ENCODE peak calls at places on chromosome 2, in six cellular contexts. P is Peyer's patch, C is adrenal gland, M is transverse colon, J is ascending aorta, A is lower lobe of right lung. T is an unnamed sample. For H3K4me1, the result is how much of the 10 kb centered on the place peaks cover.

GRCh38 chr2:30772021-30772705 is 35.1 kb downstream of the CAPN13 start:
- DNase-seq in P (no peak), C (peak), M (no peak), J (no peak), A (no peak), T (no peak)

GRCh38 chr2:227415538-227416424 is 28.0 kb upstream of the SCYGR1 start:
- DNase-seq in P (no peak), C (peak), M (no peak), J (peak), A (peak), T (peak)

GRCh38 chr2:41965886-41966285 is 81.9 kb upstream of the PKDCC start:
- DNase-seq in P (no peak), C (no peak), M (peak), J (peak), A (no peak), T (no peak)

GRCh38 chr2:84493494-84493893 is 22.8 kb upstream of the DNAH6 start:
- DNase-seq in P (no peak), C (no peak), M (no peak), J (no peak), A (no peak), T (no peak)

GRCh38 chr2:150909090-150909489 is 352.6 kb downstream of the RBM43 start:
- DNase-seq in P (no peak), C (no peak), M (no peak), J (no peak), A (no peak), T (no peak)

GRCh38 chr2:65231121-65231520 is 3.5 kb downstream of the ACTR2 start:
- DNase-seq in P (no peak), C (no peak), M (no peak), J (no peak), A (no peak), T (no peak)

GRCh38 chr2:119255760-119256573 is 32.3 kb downstream of the STEAP3 start:
- DNase-seq in P (no peak), C (no peak), M (no peak), J (no peak), A (no peak), T (no peak)

GRCh38 chr2:224925822-224926124 is 116.5 kb downstream of the DOCK10 start:
- DNase-seq in P (no peak), C (no peak), M (no peak), J (no peak), A (no peak), T (no peak)

GRCh38 chr2:40955042-40955441 is 503.2 kb upstream of the SLC8A1 start:
- DNase-seq in P (no peak), C (no peak), M (no peak), J (no peak), A (no peak), T (no peak)

GRCh38 chr2:224190871-224191270 is 151.8 kb upstream of the SERPINE2 start:
- DNase-seq in P (no peak), C (peak), M (no peak), J (no peak), A (no peak), T (no peak)

GRCh38 chr2:94871226-94872087 is at the start of gene TEKT4:
- DNase-seq in P (no peak), C (no peak), M (no peak), J (no peak), A (peak), T (peak)

GRCh38 chr2:126317797-126318431 is 338.0 kb upstream of the GYPC start:
- DNase-seq in P (no peak), C (no peak), M (no peak), J (no peak), A (no peak), T (no peak)

GRCh38 chr2:106959975-106960632 is 74.1 kb upstream of the ST6GAL2 start:
- DNase-seq in P (no peak), C (no peak), M (no peak), J (no peak), A (no peak), T (no peak)

GRCh38 chr2:157106950-157107349 is 150.6 kb upstream of the GALNT5 start:
- DNase-seq in P (no peak), C (no peak), M (no peak), J (no peak), A (no peak), T (no peak)

GRCh38 chr2:128510701-128511100 is 192.0 kb upstream of the HS6ST1 start:
- DNase-seq in P (no peak), C (no peak), M (no peak), J (no peak), A (no peak), T (no peak)

GRCh38 chr2:70528276-70528675 is 25.4 kb downstream of the TGFA start:
- DNase-seq in P (no peak), C (no peak), M (no peak), J (no peak), A (no peak), T (no peak)

GRCh38 chr2:9473985-9474360 is 378 bp upstream of the IAH1 start:
- DNase-seq in P (peak), C (peak), M (peak), J (peak), A (peak), T (peak)

GRCh38 chr2:37342636-37343211 is 1.7 kb upstream of the QPCT start:
- DNase-seq in P (no peak), C (no peak), M (no peak), J (no peak), A (no peak), T (no peak)

DNA sequence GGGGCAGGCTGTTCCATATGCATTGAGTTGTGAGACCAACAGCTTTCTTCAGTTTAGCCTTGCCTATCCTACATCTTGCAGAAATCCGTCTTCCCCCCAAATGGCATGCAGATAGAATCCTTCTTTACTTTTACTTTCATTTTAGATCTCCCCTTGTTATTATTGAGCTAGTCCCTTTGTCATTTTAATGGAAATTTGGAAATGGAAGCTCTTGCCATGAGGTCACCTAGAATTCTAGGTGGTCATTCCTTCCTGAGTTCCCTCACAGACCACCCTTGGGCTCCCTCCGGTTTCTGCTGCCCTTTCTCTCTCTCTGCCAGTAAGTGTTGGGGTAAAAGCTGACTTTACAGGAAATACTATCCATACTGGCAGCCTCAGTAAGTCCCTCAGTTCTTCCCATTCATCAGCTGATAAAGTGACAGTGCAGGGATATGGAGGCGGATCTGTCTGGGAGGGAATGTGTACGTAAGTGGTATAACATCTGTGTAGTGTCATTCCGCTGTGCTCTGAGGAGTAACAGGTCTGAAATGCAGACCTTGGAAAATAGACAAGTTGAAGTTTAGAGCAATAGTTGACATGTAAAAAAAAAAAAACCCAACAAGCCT is 30.3 kb downstream of the ARHGAP25 start:
- DNase-seq in P (no peak), C (no peak), M (no peak), J (no peak), A (no peak), T (no peak)
- H3K4me1 ChIP-seq in P (half or more), C (under half), M (under half), J (under half), A (half or more), T (under half)

DNA sequence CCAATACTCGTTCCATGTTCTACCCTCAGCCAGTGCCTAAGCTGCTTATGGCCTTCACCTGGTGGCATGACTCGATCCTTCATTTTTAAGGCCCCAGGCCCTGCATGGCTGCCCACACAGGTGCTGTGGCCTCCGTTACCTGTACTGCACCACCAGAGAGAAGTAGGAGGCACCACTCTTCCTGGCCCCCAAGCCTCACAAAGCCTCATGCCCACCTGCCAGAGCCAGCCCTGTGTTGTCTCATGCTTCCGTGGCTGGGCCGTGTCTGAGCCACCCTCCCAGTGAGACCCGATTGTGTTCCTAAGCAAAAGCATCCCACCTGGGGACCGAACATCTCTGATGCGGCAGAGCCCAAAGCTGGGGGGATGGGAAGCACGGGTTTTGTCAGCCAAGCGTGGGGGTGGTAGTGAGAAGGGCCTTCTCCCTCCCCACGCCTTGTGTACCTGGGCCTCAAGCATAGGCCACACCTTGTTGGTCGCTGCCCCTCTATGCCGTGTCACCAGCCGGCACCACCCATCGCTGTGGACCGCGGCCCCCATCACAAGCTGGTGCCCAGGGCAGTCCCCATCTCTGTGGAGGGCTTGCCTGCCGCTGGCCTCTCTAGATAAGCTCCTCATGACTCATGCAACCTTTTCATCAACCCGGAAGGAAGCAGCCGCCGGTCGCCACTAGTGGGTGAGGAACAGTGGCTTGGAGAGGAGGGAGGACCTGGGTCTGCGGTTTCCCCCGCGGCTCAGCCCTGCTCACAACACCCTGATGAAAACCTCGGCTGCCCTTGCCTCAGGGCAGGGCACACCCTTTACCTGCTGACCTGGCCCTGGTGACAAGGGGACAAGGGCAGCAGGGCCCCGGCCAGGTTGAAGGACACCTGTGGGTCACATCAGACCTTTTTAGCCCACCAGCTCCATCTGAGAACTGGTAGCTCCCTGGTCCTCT is 2.7 kb upstream of the RNPEPL1 start:
- DNase-seq in P (peak), C (peak), M (peak), J (peak), A (peak), T (peak)
- H3K4me1 ChIP-seq in P (half or more), C (under half), M (half or more), J (under half), A (half or more), T (half or more)

DNA sequence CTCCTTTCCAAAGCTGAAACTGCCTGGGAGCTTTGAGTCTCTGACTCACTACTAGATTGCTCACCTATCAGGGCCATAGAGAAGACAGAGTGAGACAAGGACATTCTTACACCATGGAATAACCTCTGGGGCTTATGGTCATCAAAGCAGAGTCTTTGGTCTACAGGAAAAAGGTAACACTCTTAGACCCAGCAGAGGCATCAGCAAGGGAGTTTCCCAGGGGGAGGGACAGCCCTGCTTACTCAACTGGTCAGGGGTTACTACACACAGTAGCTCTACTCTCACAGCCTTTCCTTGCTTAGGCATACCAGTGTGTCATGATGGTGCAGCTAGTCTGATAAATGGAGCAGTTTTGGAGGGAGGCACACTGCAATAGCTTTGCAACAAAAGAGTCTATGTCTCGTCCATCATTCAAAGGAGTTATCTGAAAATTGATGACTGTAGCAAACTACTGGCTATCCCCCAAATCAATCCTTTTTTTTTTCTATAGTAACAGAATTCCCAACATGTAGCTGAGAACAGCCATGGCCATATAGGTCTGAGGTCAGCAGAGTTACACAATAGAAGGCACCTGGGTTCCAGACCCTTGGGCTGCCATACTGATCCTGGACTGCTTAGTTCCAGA is 22.4 kb upstream of the CD28 start:
- DNase-seq in P (peak), C (peak), M (no peak), J (peak), A (no peak), T (no peak)
- H3K4me1 ChIP-seq in P (under half), C (under half), M (under half), J (half or more), A (half or more), T (half or more)

GRCh38 chr2:105078906-105079305 is 41.0 kb downstream of the MRPS9 start:
- DNase-seq in P (no peak), C (no peak), M (no peak), J (no peak), A (no peak), T (no peak)
- H3K4me1 ChIP-seq in P (under half), C (under half), M (under half), J (under half), A (under half), T (under half)

GRCh38 chr2:17593841-17594482 is 53.5 kb downstream of the VSNL1 start:
- DNase-seq in P (no peak), C (no peak), M (no peak), J (no peak), A (no peak), T (no peak)

GRCh38 chr2:17591846-17592245 is 51.4 kb downstream of the VSNL1 start:
- DNase-seq in P (no peak), C (no peak), M (no peak), J (no peak), A (no peak), T (no peak)

GRCh38 chr2:17592731-17593409 is 52.4 kb downstream of the VSNL1 start:
- DNase-seq in P (no peak), C (no peak), M (no peak), J (no peak), A (no peak), T (no peak)

GRCh38 chr2:17594533-17595391 is 54.3 kb downstream of the VSNL1 start:
- DNase-seq in P (no peak), C (no peak), M (no peak), J (no peak), A (no peak), T (no peak)

DNA sequence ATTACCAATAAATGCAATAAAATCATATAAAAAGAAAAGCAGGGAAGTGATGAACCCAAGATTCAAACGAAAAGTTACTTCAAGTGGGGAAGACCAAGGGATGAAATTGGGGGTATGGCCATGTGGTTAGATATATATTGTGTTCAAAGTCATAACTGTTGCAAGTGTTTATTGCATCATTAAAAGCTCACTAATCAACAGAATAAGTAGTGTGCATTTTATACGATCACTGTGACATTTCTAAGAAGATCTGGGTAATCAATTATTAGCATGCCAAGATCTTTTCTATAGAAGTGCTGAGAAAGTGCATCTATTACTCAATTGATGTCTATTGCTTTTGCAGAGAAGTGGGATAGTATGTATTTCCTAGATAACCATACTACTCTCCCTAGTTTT is 52.9 kb downstream of the VSNL1 start:
- DNase-seq in P (no peak), C (no peak), M (no peak), J (no peak), A (no peak), T (no peak)
- H3K4me1 ChIP-seq in P (under half), C (under half), M (under half), J (under half), A (under half), T (under half)

GRCh38 chr2:120773186-120773800 is 37.6 kb downstream of the GLI2 start:
- DNase-seq in P (no peak), C (no peak), M (no peak), J (no peak), A (peak), T (peak)
- H3K4me1 ChIP-seq in P (under half), C (under half), M (under half), J (under half), A (under half), T (under half)

DNA sequence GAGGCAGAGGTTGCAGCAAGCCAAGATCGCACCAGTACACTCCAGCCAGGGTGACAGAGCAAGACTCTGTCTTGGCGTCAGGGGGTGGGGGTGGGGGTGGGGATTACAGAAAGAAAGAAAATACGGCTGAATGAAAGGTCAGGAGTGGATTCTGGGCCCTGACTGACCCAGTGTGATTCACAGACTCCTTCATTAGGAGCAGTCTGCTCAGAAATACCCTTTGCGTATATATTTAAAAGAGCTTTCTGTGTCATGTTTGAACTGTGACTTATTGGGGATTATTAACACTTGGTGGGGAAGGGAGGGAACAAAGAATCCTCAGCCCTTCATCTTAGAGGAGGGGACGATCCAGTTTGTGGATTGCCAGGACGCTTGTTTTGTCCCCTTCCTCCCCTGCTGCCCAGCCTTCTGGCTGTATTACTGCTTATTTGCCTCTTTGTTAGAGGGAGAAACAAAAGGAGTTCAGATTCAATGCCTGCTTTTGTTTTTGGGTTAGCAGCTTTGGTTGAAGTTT is 118.2 kb downstream of the FMNL2 start:
- DNase-seq in P (no peak), C (no peak), M (no peak), J (no peak), A (no peak), T (no peak)
- H3K4me1 ChIP-seq in P (under half), C (under half), M (under half), J (under half), A (under half), T (under half)

GRCh38 chr2:1728821-1729220 is 15.5 kb downstream of the PXDN start:
- DNase-seq in P (no peak), C (peak), M (peak), J (peak), A (peak), T (peak)

GRCh38 chr2:1729264-1729663 is 15.1 kb downstream of the PXDN start:
- DNase-seq in P (no peak), C (peak), M (no peak), J (peak), A (no peak), T (no peak)

GRCh38 chr2:1731963-1732768 is 12.1 kb downstream of the PXDN start:
- DNase-seq in P (peak), C (peak), M (peak), J (peak), A (no peak), T (peak)

GRCh38 chr2:1730047-1730937 is 14.0 kb downstream of the PXDN start:
- DNase-seq in P (peak), C (peak), M (peak), J (peak), A (peak), T (peak)

GRCh38 chr2:1731512-1731962 is 12.8 kb downstream of the PXDN start:
- DNase-seq in P (peak), C (no peak), M (peak), J (peak), A (peak), T (peak)
- H3K4me1 ChIP-seq in P (under half), C (under half), M (under half), J (half or more), A (under half), T (half or more)